ENCODE peak calls at places on chromosomes 3 and 15, in nine cellular contexts. O is HEK293T; T is foreskin fibroblast; B is neural progenitor cell; Z is DMS153; W is brain pericyte; K is astrocyte; N is NCI-H2029; S is stimulated activated CD4-positive, alpha-beta T cell treated with anti-CD3 and anti-CD28 coated beads, Interleukin-15, amount 100 ng/mL, for 1 hour. R is an unnamed sample.

GRCh38 chr3:4829031-4829394 is 150.2 kb upstream of the BHLHE40 start:
- DNase-seq in W (no peak), N (no peak), K (peak), Z (no peak), O (no peak), T (no peak), B (no peak), S (no peak), R (no peak)

GRCh38 chr3:124034016-124034808 is 42.3 kb upstream of the ROPN1 start:
- DNase-seq in K (peak), B (peak), S (no peak), O (peak), N (no peak), T (peak), W (no peak), Z (no peak), R (no peak)

GRCh38 chr15:97521894-97522293 is 438.6 kb upstream of the ARRDC4 start:
- DNase-seq in Z (no peak), O (no peak), S (no peak), W (no peak), K (peak), B (peak), T (no peak), N (no peak), R (peak)

GRCh38 chr3:187739125-187739560 is 6.1 kb downstream of the BCL6 start:
- DNase-seq in T (no peak), O (no peak), S (no peak), K (no peak), B (no peak), Z (no peak), N (no peak), W (no peak), R (no peak)

GRCh38 chr3:49626796-49627195 is 47.4 kb upstream of the APEH start:
- DNase-seq in T (no peak), W (no peak), Z (no peak), S (no peak), O (no peak), B (no peak), N (no peak), K (no peak), R (no peak)

GRCh38 chr3:194945508-194945907 is 259.8 kb downstream of the FAM43A start:
- DNase-seq in S (no peak), W (no peak), B (no peak), K (no peak), N (no peak), T (no peak), O (no peak), Z (no peak), R (no peak)

GRCh38 chr3:46097691-46098241 is 70.5 kb upstream of the XCR1 start:
- DNase-seq in N (no peak), O (no peak), B (no peak), Z (no peak), K (no peak), W (no peak), T (peak), S (no peak), R (no peak)

GRCh38 chr15:63491116-63491817 is 13.1 kb upstream of the USP3 start:
- DNase-seq in K (no peak), S (no peak), N (no peak), B (no peak), Z (no peak), W (no peak), T (no peak), O (no peak), R (no peak)

GRCh38 chr3:158765518-158766205 is 33.4 kb upstream of the RARRES1 start:
- DNase-seq in K (peak), N (peak), W (no peak), B (no peak), Z (no peak), O (no peak), T (no peak), S (no peak), R (no peak)

GRCh38 chr3:71972031-71972430 is 187.1 kb upstream of the PROK2 start:
- DNase-seq in O (no peak), Z (no peak), N (peak), W (no peak), T (peak), S (no peak), K (no peak), B (no peak), R (no peak)

GRCh38 chr3:133805384-133805701 is 272 bp upstream of the SRPRB start:
- DNase-seq in B (no peak), T (no peak), O (no peak), S (no peak), N (no peak), Z (no peak), K (no peak), W (no peak), R (no peak)

GRCh38 chr3:184082465-184082864 is 14.4 kb upstream of the HTR3E start:
- DNase-seq in Z (peak), N (peak), O (no peak), S (no peak), B (no peak), K (no peak), T (no peak), W (no peak), R (no peak)

GRCh38 chr15:98787936-98788757 is 139.8 kb downstream of the IGF1R start:
- DNase-seq in N (no peak), S (no peak), Z (no peak), K (no peak), T (no peak), W (no peak), B (peak), O (no peak), R (no peak)

GRCh38 chr15:39285663-39286062 is 295.2 kb upstream of the THBS1 start:
- DNase-seq in T (no peak), B (no peak), Z (no peak), W (no peak), K (no peak), S (no peak), N (no peak), O (no peak), R (no peak)

GRCh38 chr3:36941658-36942057 is 3.2 kb downstream of the TRANK1 start:
- DNase-seq in K (no peak), Z (no peak), O (no peak), N (no peak), T (no peak), W (no peak), B (no peak), S (no peak), R (no peak)

GRCh38 chr3:171461087-171461917 is 1.1 kb upstream of the TNIK start:
- DNase-seq in W (no peak), Z (peak), N (peak), S (no peak), K (peak), O (peak), T (peak), B (no peak), R (peak)

GRCh38 chr3:152374260-152374990 is 105.7 kb downstream of the MBNL1 start:
- DNase-seq in O (no peak), S (no peak), K (no peak), W (no peak), Z (no peak), N (no peak), T (no peak), B (no peak), R (no peak)

GRCh38 chr15:57403007-57403406 is 26.7 kb downstream of the CGNL1 start:
- DNase-seq in K (no peak), Z (no peak), S (no peak), B (no peak), W (peak), O (no peak), T (no peak), N (no peak), R (no peak)

GRCh38 chr3:187295635-187296034 is 4.1 kb upstream of the MASP1 start:
- DNase-seq in Z (no peak), W (no peak), N (no peak), B (peak), T (no peak), S (no peak), K (no peak), O (no peak), R (no peak)

GRCh38 chr3:52851348-52851747 is 16.5 kb upstream of the MUSTN1 start:
- DNase-seq in K (no peak), O (peak), S (no peak), B (peak), Z (no peak), W (no peak), T (peak), N (peak), R (peak)

GRCh38 chr3:46544771-46545503 is 21.2 kb downstream of the LRRC2 start:
- DNase-seq in S (no peak), K (no peak), Z (no peak), N (no peak), W (no peak), O (no peak), T (no peak), B (no peak), R (no peak)

GRCh38 chr3:120661106-120661962 is 20.7 kb downstream of the HGD start:
- DNase-seq in T (no peak), B (no peak), S (no peak), K (no peak), Z (no peak), N (peak), W (no peak), O (no peak), R (no peak)

GRCh38 chr3:105700575-105700974 is 168.2 kb downstream of the CBLB start:
- DNase-seq in Z (no peak), B (no peak), T (no peak), W (no peak), S (no peak), O (no peak), K (no peak), N (no peak), R (no peak)

GRCh38 chr15:57364282-57365007 is 11.9 kb upstream of the CGNL1 start:
- DNase-seq in B (peak), Z (no peak), W (no peak), N (no peak), O (peak), S (no peak), T (no peak), K (no peak), R (no peak)

GRCh38 chr15:68674975-68675374 is 96.2 kb downstream of the CORO2B start:
- DNase-seq in B (peak), N (no peak), T (no peak), Z (no peak), O (no peak), S (no peak), K (no peak), W (no peak), R (no peak)

GRCh38 chr3:107846282-107846852 is 244.5 kb downstream of the CD47 start:
- DNase-seq in S (no peak), Z (peak), K (peak), B (peak), O (peak), T (peak), W (no peak), N (no peak), R (peak)

GRCh38 chr3:106341090-106341489 is 472.3 kb upstream of the CBLB start:
- DNase-seq in S (no peak), Z (no peak), T (peak), N (no peak), W (no peak), O (no peak), B (no peak), K (no peak), R (no peak)

GRCh38 chr15:43376017-43376705 is 5.3 kb downstream of the TUBGCP4 start:
- DNase-seq in Z (no peak), B (peak), K (no peak), T (peak), N (no peak), W (no peak), O (peak), S (peak), R (peak)

GRCh38 chr15:27527490-27528067 is 556.6 kb downstream of the GABRG3 start:
- DNase-seq in B (peak), O (peak), N (no peak), K (no peak), T (no peak), Z (no peak), S (no peak), W (no peak), R (no peak)

GRCh38 chr15:60546764-60547163 is 67.8 kb upstream of the ICE2 start:
- DNase-seq in O (no peak), T (no peak), N (no peak), K (no peak), B (no peak), S (no peak), Z (no peak), W (no peak), R (no peak)

R was measured in T47D.